ENCODE peak calls at places on chromosomes 2 and 18, in six cellular contexts. Q is fibroblast of mammary gland; W is A172; L is stimulated activated CD8-positive, alpha-beta memory T cell treated with anti-CD3 and anti-CD28 coated beads, Interleukin-2, amount 100 ng/mL, for 48 hours; E is islet precursor cell; K is endothelial cell of umbilical vein. X is an unnamed sample.

GRCh38 chr2:207239222-207239674 is 73.5 kb upstream of the KLF7 start:
- DNase-seq in K (peak), E (peak), W (peak), Q (peak), L (no peak), X (peak)

GRCh38 chr2:163983911-163984310 is 248.1 kb upstream of the FIGN start:
- DNase-seq in K (no peak), W (no peak), E (no peak), Q (no peak), L (no peak), X (no peak)

GRCh38 chr2:82316573-82317371 is 2012.2 kb upstream of the LRRTM1 start:
- DNase-seq in E (no peak), K (no peak), L (no peak), W (no peak), Q (no peak), X (no peak)

GRCh38 chr2:2769481-2770431 is 438.7 kb upstream of the MYT1L start:
- DNase-seq in E (no peak), Q (no peak), K (no peak), L (no peak), W (no peak), X (no peak)

GRCh38 chr2:11692966-11693521 is 23.0 kb upstream of the NTSR2 start:
- DNase-seq in W (peak), L (peak), Q (peak), K (peak), E (no peak), X (peak)

GRCh38 chr2:128286905-128287779 is 31.5 kb downstream of the HS6ST1 start:
- DNase-seq in Q (no peak), K (no peak), E (no peak), W (no peak), L (no peak), X (no peak)

GRCh38 chr2:112795720-112796119 is 11.4 kb upstream of the IL1A start:
- DNase-seq in Q (no peak), E (peak), W (no peak), L (no peak), K (no peak), X (no peak)

GRCh38 chr18:34322365-34323289 is 97.9 kb upstream of the NOL4 start:
- DNase-seq in K (peak), E (peak), W (peak), L (no peak), Q (peak), X (peak)

GRCh38 chr2:216285641-216286156 is 86.6 kb downstream of the MARCHF4 start:
- DNase-seq in L (no peak), Q (no peak), W (no peak), E (peak), K (peak), X (no peak)

GRCh38 chr2:203498161-203498560 is 36.9 kb downstream of the RAPH1 start:
- DNase-seq in W (peak), K (peak), E (no peak), Q (peak), L (no peak), X (peak)

GRCh38 chr2:203722411-203722810 is 16.0 kb downstream of the CD28 start:
- DNase-seq in L (no peak), Q (peak), W (peak), E (no peak), K (no peak), X (no peak)

GRCh38 chr2:46814160-46814559 is 101.4 kb downstream of the MCFD2 start:
- DNase-seq in E (no peak), L (no peak), Q (peak), W (no peak), K (peak), X (peak)

GRCh38 chr2:189221811-189222210 is 42.2 kb upstream of the COL5A2 start:
- DNase-seq in L (no peak), E (no peak), W (no peak), Q (peak), K (peak), X (no peak)

GRCh38 chr2:45040786-45041185 is 31.5 kb upstream of the SIX2 start:
- DNase-seq in L (no peak), E (no peak), K (no peak), Q (no peak), W (no peak), X (no peak)

GRCh38 chr2:62014102-62014501 is 108.6 kb downstream of the COMMD1 start:
- DNase-seq in E (peak), Q (peak), W (no peak), L (no peak), K (peak), X (peak)

GRCh38 chr18:56291229-56291796 is 347.1 kb downstream of the TXNL1 start:
- DNase-seq in E (no peak), K (peak), W (no peak), L (no peak), Q (no peak), X (peak)

GRCh38 chr2:147030966-147031760 is 813.7 kb upstream of the ACVR2A start:
- DNase-seq in Q (peak), E (no peak), L (no peak), K (peak), W (peak), X (no peak)

GRCh38 chr2:98806266-98806697 is 75.3 kb upstream of the MGAT4A start:
- DNase-seq in W (peak), Q (no peak), K (peak), L (no peak), E (peak), X (peak)

GRCh38 chr2:177551989-177552413 is 159.4 kb downstream of the AGPS start:
- DNase-seq in Q (peak), W (no peak), L (no peak), E (peak), K (peak), X (peak)

GRCh38 chr2:54559593-54560145 is 103.5 kb downstream of the SPTBN1 start:
- DNase-seq in Q (peak), K (peak), L (no peak), W (peak), E (peak), X (peak)

GRCh38 chr18:26422472-26423162 is 125.7 kb downstream of the KCTD1 start:
- DNase-seq in W (no peak), Q (no peak), E (no peak), L (no peak), K (no peak), X (no peak)

GRCh38 chr2:236872971-236873370 is 212.7 kb upstream of the COPS8 start:
- DNase-seq in Q (no peak), L (no peak), E (no peak), K (no peak), W (no peak), X (peak)

GRCh38 chr2:160551259-160551658 is 57.7 kb upstream of the RBMS1 start:
- DNase-seq in E (no peak), Q (no peak), L (no peak), W (no peak), K (no peak), X (no peak)

GRCh38 chr2:180707867-180708205 is 272.6 kb upstream of the UBE2E3 start:
- DNase-seq in W (peak), E (no peak), K (peak), Q (peak), L (no peak), X (no peak)

GRCh38 chr2:42614838-42615237 is 46.4 kb downstream of the MTA3 start:
- DNase-seq in W (peak), E (no peak), K (no peak), Q (no peak), L (no peak), X (peak)

X was measured in dermis blood vessel endothelial cell.